ENCODE peak calls at places on chromosomes 5 and 9, in four cellular contexts. G, W, H and L are unnamed samples.

GRCh38 chr5:94498199-94498598 is 120.2 kb downstream of the KIAA0825 start:
- DNase-seq in G (no peak), W (no peak), H (no peak), L (no peak)

GRCh38 chr9:83435301-83435700 is 102.9 kb downstream of the FRMD3 start:
- DNase-seq in G (no peak), W (no peak), H (no peak), L (no peak)

GRCh38 chr5:16983972-16984371 is 47.9 kb upstream of the MYO10 start:
- DNase-seq in G (no peak), W (no peak), H (no peak), L (no peak)

GRCh38 chr9:85738509-85738908 is 3.2 kb downstream of the AGTPBP1 start:
- DNase-seq in G (no peak), W (no peak), H (no peak), L (no peak)

GRCh38 chr5:75584641-75585040 is 26.6 kb upstream of the ANKDD1B start:
- DNase-seq in G (no peak), W (no peak), H (no peak), L (no peak)

GRCh38 chr5:151757233-151758140 is 944 bp downstream of the ATOX1 start:
- DNase-seq in G (no peak), W (no peak), H (no peak), L (no peak)

GRCh38 chr9:2158111-2158610 is 143.0 kb downstream of the SMARCA2 start:
- DNase-seq in G (peak), W (peak), H (peak), L (no peak)

GRCh38 chr9:133478851-133479711 is at the start of gene SLC2A6:
- DNase-seq in G (peak), W (peak), H (no peak), L (no peak)

GRCh38 chr5:137466888-137467287 is 32.2 kb downstream of the SPOCK1 start:
- DNase-seq in G (no peak), W (no peak), H (peak), L (no peak)

GRCh38 chr5:74415695-74416102 is 224.8 kb downstream of the ENC1 start:
- DNase-seq in G (no peak), W (no peak), H (no peak), L (no peak)

GRCh38 chr5:141875795-141876627 is 2.2 kb downstream of the PCDH1 start:
- DNase-seq in G (no peak), W (peak), H (no peak), L (no peak)

GRCh38 chr9:38043931-38044623 is 24.9 kb downstream of the SHB start:
- DNase-seq in G (no peak), W (no peak), H (no peak), L (no peak)

GRCh38 chr5:145218019-145218418 is 617.1 kb downstream of the PRELID2 start:
- DNase-seq in G (no peak), W (no peak), H (no peak), L (no peak)

GRCh38 chr5:6308683-6309082 is 69.7 kb downstream of the MED10 start:
- DNase-seq in G (no peak), W (no peak), H (no peak), L (no peak)

GRCh38 chr5:149015126-149015525 is 47.7 kb downstream of the SH3TC2 start:
- DNase-seq in G (no peak), W (no peak), H (no peak), L (no peak)

GRCh38 chr9:88219601-88220000 is 81.3 kb upstream of the SPATA31C2 start:
- DNase-seq in G (no peak), W (no peak), H (no peak), L (no peak)

GRCh38 chr9:88220652-88221051 is 82.4 kb upstream of the SPATA31C2 start:
- DNase-seq in G (no peak), W (no peak), H (no peak), L (no peak)

GRCh38 chr9:88224938-88225337 is 86.7 kb upstream of the SPATA31C2 start:
- DNase-seq in G (no peak), W (no peak), H (no peak), L (no peak)

GRCh38 chr9:88218721-88219120 is 80.4 kb upstream of the SPATA31C2 start:
- DNase-seq in G (no peak), W (no peak), H (no peak), L (peak)

DNA sequence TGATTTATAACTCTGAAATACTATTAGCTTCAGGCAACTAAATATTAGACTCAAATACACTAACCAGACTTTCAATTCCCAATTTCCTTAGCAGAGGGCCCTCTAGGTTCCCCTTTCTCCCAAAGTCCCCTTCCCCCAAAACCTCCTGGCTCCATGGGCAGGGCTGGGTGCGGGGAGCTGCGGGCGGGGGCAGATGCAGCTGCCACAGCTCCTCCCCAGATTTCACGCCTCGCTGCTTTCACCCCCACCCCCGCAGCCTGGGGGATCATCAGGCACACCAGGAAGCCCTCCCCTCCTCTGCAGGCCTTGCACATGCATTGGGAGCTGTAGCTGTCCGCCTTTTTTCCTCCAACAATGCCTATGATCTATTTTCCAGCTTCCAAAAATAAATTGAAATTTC is 82.8 kb upstream of the SPATA31C2 start:
- DNase-seq in G (no peak), W (no peak), H (no peak), L (no peak)
- H3K4me3 ChIP-seq in G (no peak), W (no peak), H (no peak), L (no peak)

GRCh38 chr9:37033141-37033540 is 927 bp downstream of the PAX5 start:
- DNase-seq in G (no peak), W (no peak), H (no peak), L (no peak)

GRCh38 chr9:37035472-37036236 is 1.6 kb upstream of the PAX5 start:
- DNase-seq in G (no peak), W (no peak), H (no peak), L (no peak)

GRCh38 chr9:37034938-37035471 is 937 bp upstream of the PAX5 start:
- DNase-seq in G (no peak), W (no peak), H (no peak), L (no peak)

GRCh38 chr9:37033753-37034319 is at the start of gene PAX5:
- DNase-seq in G (no peak), W (no peak), H (no peak), L (no peak)

GRCh38 chr9:37034320-37034937 is 361 bp upstream of the PAX5 start:
- DNase-seq in G (no peak), W (no peak), H (no peak), L (no peak)
- TF ChIP-seq CTCF in G (peak), W (no peak), H (no peak), L (no peak)

DNA sequence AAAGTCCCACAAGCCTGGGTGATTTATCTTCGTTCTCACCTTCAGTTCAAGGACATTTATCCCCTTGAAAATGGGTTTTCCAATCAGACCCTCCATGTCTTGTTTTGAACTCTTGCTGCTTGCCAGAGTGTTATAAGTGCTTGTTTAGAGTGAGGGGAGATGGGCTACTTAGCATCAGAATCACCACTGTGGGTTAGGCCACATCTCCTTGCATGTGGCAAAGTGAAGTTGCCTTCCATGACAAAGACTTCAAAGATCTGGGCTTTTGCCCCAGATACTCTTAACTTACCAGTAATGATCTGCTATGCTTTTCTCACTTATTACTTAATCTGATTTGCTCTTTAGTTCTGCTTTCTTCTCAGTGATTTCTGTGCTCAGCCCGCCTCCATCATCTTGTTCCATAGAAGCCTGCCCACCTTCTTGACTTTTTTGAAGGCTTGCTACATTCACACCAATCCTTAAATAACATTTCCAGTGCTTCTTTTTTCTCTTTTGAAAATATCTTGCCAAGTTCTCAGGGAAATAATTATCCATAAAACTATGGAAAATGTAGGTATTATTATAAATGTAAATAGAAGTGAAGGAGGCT is 39.0 kb downstream of the GPR21 start:
- DNase-seq in G (no peak), W (no peak), H (no peak), L (no peak)
- H3K4me3 ChIP-seq in G (no peak), W (no peak), H (no peak), L (no peak)

DNA sequence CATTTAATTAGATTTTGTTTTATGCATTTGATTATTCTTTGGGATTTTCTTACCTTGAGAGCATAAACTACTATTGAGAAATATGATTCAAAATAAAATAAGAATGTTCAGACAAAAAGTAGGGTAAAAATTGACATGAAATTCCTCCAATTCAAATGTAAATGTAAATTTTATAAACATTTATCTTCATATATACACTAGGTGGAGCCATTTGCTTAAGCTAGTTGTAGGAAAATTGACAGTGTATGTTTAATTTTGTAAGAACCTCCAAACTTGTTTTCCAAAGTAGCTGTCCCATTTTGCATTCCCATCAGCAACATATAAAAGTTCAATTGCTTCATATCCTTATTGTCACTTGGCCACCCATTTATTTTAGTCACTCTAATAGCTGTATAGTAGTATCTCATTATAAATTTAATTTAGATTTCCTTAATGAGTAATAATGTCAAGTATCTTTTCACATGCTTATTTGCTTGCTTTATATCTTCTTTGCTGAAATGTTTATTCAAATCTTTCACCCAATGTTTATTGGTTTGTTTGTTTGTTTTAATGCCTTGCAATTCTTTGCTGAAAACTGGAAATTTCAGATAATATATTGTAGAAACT is 37.6 kb upstream of the SLCO6A1 start:
- DNase-seq in G (no peak), W (no peak), H (no peak), L (no peak)
- TF ChIP-seq CTCF in G (no peak), W (no peak), H (peak), L (peak)

GRCh38 chr9:105447386-105447813 is 434 bp upstream of the FSD1L start:
- DNase-seq in G (no peak), W (no peak), H (no peak), L (no peak)

GRCh38 chr9:105452185-105452584 is 4.4 kb downstream of the FSD1L start:
- DNase-seq in G (no peak), W (no peak), H (no peak), L (no peak)

GRCh38 chr9:105447814-105448812 is at the start of gene FSD1L:
- DNase-seq in G (peak), W (peak), H (peak), L (peak)

GRCh38 chr9:105445203-105445881 is 2.5 kb upstream of the FSD1L start:
- DNase-seq in G (no peak), W (no peak), H (no peak), L (no peak)

GRCh38 chr9:105449081-105449480 is 1.2 kb downstream of the FSD1L start:
- DNase-seq in G (no peak), W (no peak), H (no peak), L (no peak)
- H3K4me3 ChIP-seq in G (peak), W (no peak), H (peak), L (peak)

GRCh38 chr9:121194730-121195129 is 6.9 kb downstream of the RAB14 start:
- DNase-seq in G (no peak), W (no peak), H (no peak), L (no peak)

GRCh38 chr9:121199921-121200320 is 1.7 kb downstream of the RAB14 start:
- DNase-seq in G (no peak), W (no peak), H (no peak), L (no peak)

GRCh38 chr9:121198512-121199042 is 3.1 kb downstream of the RAB14 start:
- DNase-seq in G (no peak), W (no peak), H (no peak), L (no peak)

GRCh38 chr9:121196389-121196788 is 5.3 kb downstream of the RAB14 start:
- DNase-seq in G (no peak), W (no peak), H (no peak), L (no peak)

DNA sequence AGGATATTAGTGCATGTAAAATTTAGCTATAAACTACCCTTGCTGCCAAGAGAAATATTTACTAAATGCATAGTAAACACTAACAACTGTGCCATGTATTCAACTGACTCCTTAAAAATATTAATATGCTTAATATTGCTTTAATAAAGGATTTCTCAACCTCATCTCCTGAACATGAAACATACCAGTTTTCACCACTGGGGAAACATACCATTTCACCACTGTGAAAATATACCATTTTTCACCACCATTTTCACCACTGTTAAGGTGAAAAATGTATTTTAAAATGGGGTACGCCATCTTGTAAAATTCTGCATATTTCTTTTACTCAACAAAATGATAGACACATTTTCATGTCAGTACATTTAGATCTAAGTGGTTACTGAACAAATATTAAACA is 4.5 kb downstream of the RAB14 start:
- DNase-seq in G (no peak), W (no peak), H (no peak), L (no peak)
- TF ChIP-seq CTCF in G (no peak), W (no peak), H (no peak), L (no peak)

GRCh38 chr5:73266925-73267775 is 94.2 kb downstream of the TMEM174 start:
- DNase-seq in G (no peak), W (no peak), H (no peak), L (no peak)
- H3K4me3 ChIP-seq in G (no peak), W (no peak), H (peak), L (peak)